ENCODE peak calls at places on chromosomes 6 and 20, in seven cellular contexts. V is K562, Q is SK-N-SH, O is HCT116, X is HepG2, G is GM12878, B is H1. H is an unnamed sample.

GRCh38 chr6:163529605-163530004 is 115.1 kb downstream of the QKI start:
- DNase-seq in V (no peak), G (no peak), X (no peak), B (no peak), O (no peak), Q (no peak), H (no peak)

GRCh38 chr6:125678601-125679000 is 70.8 kb upstream of the HEY2 start:
- DNase-seq in Q (no peak), G (no peak), B (no peak), V (no peak), X (no peak), O (no peak), H (no peak)

GRCh38 chr20:17334866-17335412 is 108.1 kb downstream of the PCSK2 start:
- DNase-seq in B (no peak), G (no peak), V (no peak), X (no peak), O (no peak), Q (no peak), H (no peak)

GRCh38 chr6:108902389-108902792 is 54.2 kb downstream of the ARMC2 start:
- DNase-seq in G (no peak), X (no peak), Q (no peak), B (no peak), O (no peak), V (no peak), H (no peak)

GRCh38 chr6:107740496-107741190 is 83.5 kb downstream of the SCML4 start:
- DNase-seq in B (no peak), V (no peak), G (no peak), O (no peak), Q (no peak), X (no peak), H (no peak)

GRCh38 chr6:85986681-85987080 is 344.0 kb upstream of the SYNCRIP start:
- DNase-seq in O (no peak), G (no peak), X (no peak), Q (no peak), B (no peak), V (no peak), H (no peak)

GRCh38 chr20:878511-879307 is 37.4 kb downstream of the ANGPT4 start:
- DNase-seq in Q (no peak), O (no peak), X (no peak), B (no peak), G (no peak), V (peak), H (peak)

GRCh38 chr20:32727663-32728062 is 15.6 kb downstream of the COMMD7 start:
- DNase-seq in B (no peak), O (no peak), Q (no peak), V (no peak), X (no peak), G (no peak), H (no peak)

GRCh38 chr6:150936021-150936555 is 70.6 kb downstream of the MTHFD1L start:
- DNase-seq in Q (no peak), X (no peak), G (no peak), B (no peak), V (no peak), O (no peak), H (no peak)

GRCh38 chr20:49595811-49596545 is 28.0 kb upstream of the PTGIS start:
- DNase-seq in O (no peak), B (no peak), Q (no peak), G (no peak), X (no peak), V (no peak), H (no peak)

GRCh38 chr6:132504757-132505156 is 8.2 kb downstream of the STX7 start:
- DNase-seq in V (no peak), G (no peak), Q (no peak), B (no peak), X (no peak), O (no peak), H (no peak)

GRCh38 chr6:169589293-169589692 is 112.5 kb downstream of the WDR27 start:
- DNase-seq in V (no peak), Q (no peak), G (no peak), X (no peak), B (no peak), O (no peak), H (no peak)

GRCh38 chr20:20209684-20210083 is 157.4 kb downstream of the CFAP61 start:
- DNase-seq in Q (no peak), B (no peak), V (no peak), O (no peak), X (no peak), G (no peak), H (no peak)

GRCh38 chr20:20206788-20207187 is 154.5 kb downstream of the CFAP61 start:
- DNase-seq in O (no peak), X (no peak), V (no peak), Q (no peak), B (no peak), G (peak), H (no peak)

GRCh38 chr20:20207291-20207690 is 155.0 kb downstream of the CFAP61 start:
- DNase-seq in X (no peak), G (no peak), B (no peak), O (no peak), V (no peak), Q (peak), H (no peak)

GRCh38 chr20:20205862-20206236 is 153.5 kb downstream of the CFAP61 start:
- DNase-seq in V (no peak), O (no peak), Q (no peak), B (no peak), X (no peak), G (no peak), H (no peak)

GRCh38 chr20:20207872-20208271 is 155.5 kb downstream of the CFAP61 start:
- DNase-seq in B (no peak), X (no peak), Q (no peak), V (no peak), O (no peak), G (peak), H (no peak)
- TF ChIP-seq JUND in B (no peak), X (no peak), Q (no peak), V (no peak), O (no peak), G (no peak), H (no peak)

DNA sequence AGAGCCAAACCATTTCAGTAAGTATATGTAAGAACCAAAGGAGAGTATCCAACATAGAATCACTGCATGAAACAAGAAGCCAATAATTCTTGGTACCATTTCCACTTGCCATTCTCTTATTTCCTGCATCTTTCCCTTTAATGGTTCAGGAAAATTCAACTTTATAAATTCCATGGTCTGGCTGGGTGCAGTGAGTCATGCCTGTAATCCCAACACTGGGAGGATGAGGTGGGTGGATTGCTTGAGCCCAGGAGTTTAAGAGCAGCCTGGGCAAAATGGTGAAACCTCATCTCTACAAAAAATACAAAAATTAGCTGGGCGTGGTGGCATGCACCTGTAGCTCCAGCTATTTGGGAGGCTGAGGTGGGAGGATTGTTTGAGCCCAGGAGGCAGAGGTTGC is 21.2 kb downstream of the NHLRC1 start:
- DNase-seq in O (no peak), B (no peak), Q (no peak), G (no peak), X (no peak), V (no peak), H (no peak)
- TF ChIP-seq JUND in O (no peak), B (no peak), Q (no peak), G (no peak), X (no peak), V (no peak), H (no peak)

GRCh38 chr6:149457316-149457884 is 27.4 kb downstream of the ZC3H12D start:
- DNase-seq in B (no peak), V (no peak), O (no peak), G (no peak), X (no peak), Q (no peak), H (no peak)

GRCh38 chr6:149456311-149457021 is 28.3 kb downstream of the ZC3H12D start:
- DNase-seq in X (no peak), V (peak), O (no peak), B (no peak), G (no peak), Q (no peak), H (no peak)

GRCh38 chr6:149461670-149462069 is 23.1 kb downstream of the ZC3H12D start:
- DNase-seq in Q (no peak), O (no peak), X (no peak), B (no peak), V (no peak), G (no peak), H (no peak)

GRCh38 chr6:149458196-149458595 is 26.6 kb downstream of the ZC3H12D start:
- DNase-seq in X (no peak), G (no peak), Q (no peak), B (no peak), O (no peak), V (no peak), H (no peak)

GRCh38 chr6:149459761-149460160 is 25.1 kb downstream of the ZC3H12D start:
- DNase-seq in G (no peak), O (no peak), B (no peak), Q (no peak), X (no peak), V (no peak), H (no peak)
- TF ChIP-seq JUND in G (no peak), O (no peak), B (no peak), Q (no peak), X (no peak), V (no peak), H (no peak)

GRCh38 chr20:51313275-51313898 is 229.1 kb downstream of the NFATC2 start:
- DNase-seq in Q (no peak), X (no peak), G (no peak), B (no peak), V (no peak), O (no peak), H (no peak)

GRCh38 chr20:51312480-51312783 is 230.1 kb downstream of the NFATC2 start:
- DNase-seq in V (no peak), X (no peak), O (no peak), G (no peak), Q (no peak), B (no peak), H (no peak)

GRCh38 chr20:51309128-51309527 is 233.4 kb downstream of the NFATC2 start:
- DNase-seq in X (no peak), Q (no peak), G (no peak), B (no peak), V (no peak), O (no peak), H (no peak)

GRCh38 chr20:51311636-51312479 is 230.7 kb downstream of the NFATC2 start:
- DNase-seq in X (no peak), V (no peak), G (no peak), O (no peak), Q (no peak), B (peak), H (no peak)

GRCh38 chr20:51310216-51310615 is 232.3 kb downstream of the NFATC2 start:
- DNase-seq in G (no peak), B (no peak), V (no peak), O (no peak), X (no peak), Q (no peak), H (no peak)
- TF ChIP-seq JUND in G (no peak), B (no peak), V (no peak), O (no peak), X (no peak), Q (no peak), H (no peak)

GRCh38 chr6:158608221-158608620 is 36.3 kb downstream of the DYNLT1 start:
- DNase-seq in G (no peak), B (no peak), Q (no peak), X (no peak), O (no peak), V (no peak), H (no peak)
- TF ChIP-seq JUND in G (no peak), B (no peak), Q (no peak), X (no peak), O (no peak), V (no peak), H (no peak)

GRCh38 chr20:51698252-51698651 is 69.9 kb downstream of the ATP9A start:
- DNase-seq in G (no peak), O (no peak), V (no peak), Q (no peak), B (no peak), X (no peak), H (no peak)

GRCh38 chr20:51705400-51705799 is 62.8 kb downstream of the ATP9A start:
- DNase-seq in V (no peak), Q (no peak), B (no peak), X (no peak), G (no peak), O (no peak), H (no peak)

GRCh38 chr20:51700809-51701285 is 67.3 kb downstream of the ATP9A start:
- DNase-seq in B (no peak), O (peak), G (no peak), X (peak), V (peak), Q (peak), H (peak)

GRCh38 chr20:51703446-51704287 is 64.5 kb downstream of the ATP9A start:
- DNase-seq in B (no peak), V (no peak), X (peak), Q (peak), O (no peak), G (no peak), H (no peak)
- TF ChIP-seq JUND in B (no peak), V (no peak), X (no peak), Q (no peak), O (no peak), G (no peak), H (no peak)

DNA sequence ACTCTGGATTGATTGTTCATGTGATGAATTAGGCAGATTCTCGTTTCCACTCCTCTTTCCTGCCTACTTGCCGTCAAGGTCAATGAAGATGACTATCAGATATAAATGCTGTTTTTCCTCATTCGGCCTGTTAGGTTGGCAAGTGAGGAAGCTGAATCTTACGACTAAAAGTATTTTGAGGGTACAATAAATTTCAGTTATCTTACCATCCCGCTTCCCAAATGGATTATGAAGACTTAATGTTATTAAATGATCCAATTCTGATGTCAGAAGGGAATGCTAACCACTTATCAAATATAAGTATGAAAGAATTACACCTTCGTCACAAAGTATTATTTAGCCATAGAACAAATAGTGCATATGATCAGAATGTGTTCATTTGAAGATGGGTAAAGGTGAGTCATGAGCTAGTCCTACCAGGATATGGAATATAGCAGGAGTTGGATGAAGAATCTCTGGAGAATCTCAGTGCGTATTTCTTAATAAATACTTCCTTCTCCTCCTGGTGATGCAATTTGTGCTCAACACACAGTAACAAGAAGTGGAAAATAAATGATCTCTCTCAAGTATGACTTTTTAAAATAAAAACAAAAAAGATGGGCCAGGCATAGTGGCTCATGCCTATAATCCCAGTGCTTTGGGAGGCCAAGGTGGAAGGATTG is 4.6 kb downstream of the GPLD1 start:
- DNase-seq in V (no peak), X (no peak), B (no peak), Q (no peak), G (no peak), O (no peak), H (no peak)
- TF ChIP-seq JUND in V (no peak), X (no peak), B (no peak), Q (no peak), G (no peak), O (no peak), H (no peak)

GRCh38 chr20:62161347-62161746 is 17.8 kb downstream of the SS18L1 start:
- DNase-seq in B (no peak), V (no peak), G (no peak), X (no peak), O (no peak), Q (no peak), H (no peak)
- TF ChIP-seq JUND in B (no peak), V (no peak), G (no peak), X (no peak), O (no peak), Q (no peak), H (no peak)

GRCh38 chr6:77177470-77177869 is 285.8 kb downstream of the HTR1B start:
- DNase-seq in B (no peak), O (no peak), Q (no peak), V (no peak), X (no peak), G (no peak), H (no peak)

GRCh38 chr6:77183447-77183846 is 279.8 kb downstream of the HTR1B start:
- DNase-seq in X (no peak), O (no peak), B (no peak), G (no peak), Q (no peak), V (no peak), H (no peak)

GRCh38 chr6:77180367-77180766 is 282.9 kb downstream of the HTR1B start:
- DNase-seq in B (no peak), G (no peak), O (no peak), X (no peak), V (no peak), Q (no peak), H (no peak)

GRCh38 chr6:77181749-77182148 is 281.5 kb downstream of the HTR1B start:
- DNase-seq in B (no peak), X (no peak), V (no peak), G (no peak), O (no peak), Q (no peak), H (no peak)

GRCh38 chr6:77178821-77179220 is 284.5 kb downstream of the HTR1B start:
- DNase-seq in O (no peak), Q (no peak), X (no peak), G (no peak), V (no peak), B (no peak), H (no peak)
- TF ChIP-seq JUND in O (no peak), Q (no peak), X (no peak), G (no peak), V (no peak), B (no peak), H (no peak)

GRCh38 chr6:145118224-145118623 is 617.1 kb downstream of the EPM2A start:
- DNase-seq in B (no peak), X (no peak), Q (no peak), O (no peak), V (no peak), G (no peak), H (no peak)

GRCh38 chr6:145116591-145117178 is 618.6 kb downstream of the EPM2A start:
- DNase-seq in Q (no peak), X (no peak), O (no peak), G (no peak), V (no peak), B (no peak), H (peak)

GRCh38 chr6:145115638-145116037 is 619.7 kb downstream of the EPM2A start:
- DNase-seq in X (no peak), O (no peak), B (no peak), V (no peak), Q (no peak), G (no peak), H (no peak)

DNA sequence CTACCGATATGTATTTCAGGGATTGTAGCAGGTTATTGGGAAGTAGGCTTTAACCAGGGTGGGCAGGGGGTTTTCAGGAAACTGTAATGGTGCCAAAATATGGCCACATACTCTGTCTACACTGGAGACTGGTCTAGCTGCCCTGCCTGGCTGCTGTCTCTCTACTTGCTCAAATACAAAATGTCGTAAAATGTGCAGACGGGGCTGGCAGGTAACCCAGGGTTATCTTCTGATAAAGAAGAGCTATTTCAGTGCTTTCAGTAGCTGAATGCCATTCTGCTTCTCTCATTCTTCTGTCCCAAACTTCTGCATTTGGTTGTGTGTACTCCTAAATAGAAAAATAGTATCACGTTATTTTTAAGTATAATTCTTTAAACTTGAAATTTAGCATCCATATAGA is 616.2 kb downstream of the EPM2A start:
- DNase-seq in X (no peak), B (no peak), G (no peak), V (no peak), Q (no peak), O (no peak), H (no peak)
- TF ChIP-seq JUND in X (no peak), B (no peak), G (no peak), V (no peak), Q (no peak), O (no peak), H (no peak)